ENCODE peak calls at places on chromosomes 5 and 9, in four cellular contexts. D, J, H and F are unnamed samples.
A peak's percentile ranks its signal among the peaks of the same experiment; 100 is the strongest.

GRCh38 chr9:133050142-133050541 is 11.6 kb upstream of the CEL start:
- DNase-seq in J (no peak), H (no peak), D (no peak), F (no peak)

GRCh38 chr9:99677281-99677680 is 144.4 kb upstream of the NR4A3 start:
- DNase-seq in D (no peak), H (no peak), J (no peak), F (peak; percentile 53)

GRCh38 chr5:179613460-179614071 is 9.9 kb downstream of the HNRNPH1 start:
- DNase-seq in J (no peak), D (no peak), H (no peak), F (no peak)

GRCh38 chr9:81562221-81563019 is 126.9 kb downstream of the TLE1 start:
- DNase-seq in D (peak; percentile 74), J (no peak), H (peak; percentile 91), F (peak; percentile 28)

GRCh38 chr9:136170291-136170901 is 34.5 kb downstream of the LHX3 start:
- DNase-seq in J (peak; percentile 61), H (no peak), D (no peak), F (peak; percentile 42)

GRCh38 chr5:5422819-5423515 is 490 bp downstream of the ICE1 start:
- DNase-seq in H (no peak), D (no peak), J (no peak), F (peak; percentile 28)

GRCh38 chr5:35974570-35974969 is 16.6 kb downstream of the UGT3A1 start:
- DNase-seq in H (no peak), J (no peak), D (no peak), F (no peak)

GRCh38 chr9:92988215-92988731 is 41.0 kb downstream of the FGD3 start:
- DNase-seq in D (no peak), J (no peak), H (no peak), F (no peak)

GRCh38 chr5:52674815-52675545 is 112.7 kb upstream of the ITGA1 start:
- DNase-seq in J (no peak), D (no peak), H (no peak), F (peak; percentile 78)

GRCh38 chr9:6414291-6414690 is 1.3 kb downstream of the UHRF2 start:
- DNase-seq in H (peak; percentile 54), J (no peak), D (no peak), F (peak; percentile 79)

GRCh38 chr9:134716067-134716466 is 74.5 kb downstream of the COL5A1 start:
- DNase-seq in J (no peak), D (no peak), H (no peak), F (no peak)

GRCh38 chr5:33444542-33444941 is 3.8 kb downstream of the TARS1 start:
- DNase-seq in D (no peak), J (no peak), H (no peak), F (no peak)

GRCh38 chr5:72452515-72453259 is 54.5 kb downstream of the ZNF366 start:
- DNase-seq in H (peak; percentile 97), J (no peak), D (peak; percentile 7), F (peak; percentile 80)

GRCh38 chr9:123149067-123149466 is 115.6 kb downstream of the GPR21 start:
- DNase-seq in J (no peak), D (no peak), H (no peak), F (no peak)

GRCh38 chr5:53095931-53096525 is 13.5 kb downstream of the MOCS2 start:
- DNase-seq in H (peak; percentile 85), J (no peak), D (peak; percentile 49), F (peak; percentile 83)

GRCh38 chr5:94818904-94819303 is 200.4 kb downstream of the SLF1 start:
- DNase-seq in J (no peak), H (no peak), D (no peak), F (no peak)

GRCh38 chr5:6712582-6713273 is 504 bp upstream of the TENT4A start:
- DNase-seq in J (peak; percentile 98), D (peak; percentile 89), H (peak; percentile 98), F (peak; percentile 98)

GRCh38 chr9:134662143-134662876 is 20.7 kb downstream of the COL5A1 start:
- DNase-seq in D (no peak), J (peak; percentile 41), H (no peak), F (peak; percentile 96)

GRCh38 chr5:175460126-175460525 is 16.1 kb upstream of the DRD1 start:
- DNase-seq in H (no peak), D (no peak), J (no peak), F (peak; percentile 51)

GRCh38 chr5:168301593-168302388 is 10.3 kb downstream of the WWC1 start:
- DNase-seq in H (no peak), D (peak; percentile 89), J (no peak), F (peak; percentile 12)

GRCh38 chr9:122810306-122810946 is 10.5 kb downstream of the OR1K1 start:
- DNase-seq in H (peak; percentile 87), D (peak; percentile 61), J (no peak), F (peak; percentile 93)

GRCh38 chr5:60586307-60586901 is 113.6 kb downstream of the DEPDC1B start:
- DNase-seq in J (no peak), H (peak; percentile 36), D (peak; percentile 2), F (peak; percentile 58)

GRCh38 chr5:57858905-57859304 is 376.3 kb upstream of the ACTBL2 start:
- DNase-seq in J (no peak), H (no peak), D (no peak), F (no peak)

GRCh38 chr5:139315056-139315455 is 21.5 kb downstream of the MATR3 start:
- DNase-seq in H (no peak), D (no peak), J (no peak), F (no peak)
- H3K4me1 ChIP-seq in H (no peaks in the 10 kb centered on the region), D (peaks cover 21% of the 10 kb centered on the region), J (peaks cover 3% of the 10 kb centered on the region), F (peaks cover 7% of the 10 kb centered on the region)

GRCh38 chr9:112537561-112537960 is 50.9 kb downstream of the KIAA1958 start:
- DNase-seq in H (no peak), D (no peak), J (no peak), F (no peak)

GRCh38 chr9:112532427-112532826 is 45.8 kb downstream of the KIAA1958 start:
- DNase-seq in D (no peak), J (no peak), H (no peak), F (peak; percentile 56)

GRCh38 chr9:112535811-112536210 is 49.2 kb downstream of the KIAA1958 start:
- DNase-seq in D (no peak), J (no peak), H (peak; percentile 68), F (peak; percentile 31)

GRCh38 chr9:112533660-112534059 is 47.0 kb downstream of the KIAA1958 start:
- DNase-seq in J (no peak), D (no peak), H (no peak), F (no peak)

GRCh38 chr9:112535364-112535763 is 48.7 kb downstream of the KIAA1958 start:
- DNase-seq in D (no peak), J (no peak), H (peak; percentile 57), F (peak; percentile 44)
- H3K4me1 ChIP-seq in D (no peaks in the 10 kb centered on the region), J (no peaks in the 10 kb centered on the region), H (peaks cover 11% of the 10 kb centered on the region), F (peaks cover 21% of the 10 kb centered on the region)

GRCh38 chr9:120648581-120648980 is 65.7 kb downstream of the MEGF9 start:
- DNase-seq in D (no peak), J (no peak), H (no peak), F (no peak)
- H3K4me1 ChIP-seq in D (no peaks in the 10 kb centered on the region), J (no peaks in the 10 kb centered on the region), H (no peaks in the 10 kb centered on the region), F (peaks cover 17% of the 10 kb centered on the region)

DNA sequence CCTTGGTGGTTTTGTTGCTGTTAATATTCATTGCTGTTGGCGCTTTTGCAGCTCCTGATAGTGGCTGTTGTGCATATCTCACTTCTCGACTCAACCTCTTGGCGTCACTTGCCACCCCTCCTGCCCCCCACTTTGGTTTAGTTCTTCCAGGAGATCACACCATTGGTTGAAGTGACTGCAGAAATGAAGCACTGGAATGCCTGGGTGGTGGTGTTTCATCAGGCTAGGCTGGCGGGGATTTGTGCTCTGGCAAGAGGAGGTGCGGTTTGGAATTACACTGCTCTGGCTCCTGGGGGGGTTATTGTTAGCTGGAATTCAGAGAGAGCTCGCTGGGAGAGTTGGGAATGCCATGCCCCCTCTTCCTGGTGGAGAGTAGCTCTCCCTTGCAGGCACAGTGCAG is 11.5 kb downstream of the PRRC2B start:
- DNase-seq in J (no peak), H (no peak), D (no peak), F (peak; percentile 55)
- H3K4me1 ChIP-seq in J (peaks cover 79% of the 10 kb centered on the region), H (peaks cover 59% of the 10 kb centered on the region), D (peaks cover 17% of the 10 kb centered on the region), F (peaks cover 78% of the 10 kb centered on the region)